ENCODE peak calls at places on chromosomes 11 and 22, in eight cellular contexts. N is IMR-90, A is heart right ventricle, C is choroid plexus epithelial cell, K is HCT116, P is kidney epithelial cell, X is mesothelial cell of epicardium, I is cardiac muscle cell. T is an unnamed sample.
A peak's percentile ranks its signal among the peaks of the same experiment; 100 is the strongest.

GRCh38 chr11:121236115-121237001 is 56.2 kb upstream of the SC5D start:
- DNase-seq in N (no peak), A (no peak), C (peak; percentile 24), K (no peak), P (no peak), X (no peak), I (peak; percentile 15), T (no peak)

GRCh38 chr11:117226388-117227385 is 5.2 kb downstream of the PCSK7 start:
- DNase-seq in N (peak; percentile 78), A (peak; percentile 58), C (peak; percentile 88), K (peak; percentile 65), P (peak; percentile 37), X (no peak), I (peak; percentile 89), T (peak; percentile 35)

GRCh38 chr11:396511-396947 is 2.5 kb downstream of the PKP3 start:
- DNase-seq in N (no peak), A (no peak), C (peak; percentile 36), K (no peak), P (no peak), X (no peak), I (peak; percentile 42), T (no peak)

GRCh38 chr11:6474423-6474792 is 667 bp upstream of the TRIM3 start:
- DNase-seq in N (no peak), A (no peak), C (no peak), K (no peak), P (no peak), X (no peak), I (no peak), T (no peak)

GRCh38 chr11:127943763-127944162 is 643.6 kb downstream of the ETS1 start:
- DNase-seq in N (no peak), A (no peak), C (no peak), K (no peak), P (no peak), X (no peak), I (no peak), T (no peak)

GRCh38 chr11:102309621-102310541 is 7.4 kb upstream of the BIRC3 start:
- DNase-seq in N (no peak), A (no peak), C (no peak), K (no peak), P (no peak), X (no peak), I (no peak), T (no peak)

GRCh38 chr11:61974766-61975631 is 7.6 kb upstream of the FTH1 start:
- DNase-seq in N (no peak), A (no peak), C (no peak), K (no peak), P (no peak), X (no peak), I (peak; percentile 21), T (no peak)

GRCh38 chr11:63839508-63840355 is 822 bp downstream of the MARK2 start:
- DNase-seq in N (no peak), A (peak; percentile 30), C (peak; percentile 17), K (no peak), P (no peak), X (no peak), I (no peak), T (peak; percentile 29)

GRCh38 chr11:64015935-64016468 is 19.7 kb upstream of the FLRT1 start:
- DNase-seq in N (no peak), A (no peak), C (no peak), K (no peak), P (no peak), X (no peak), I (no peak), T (no peak)

GRCh38 chr11:116373107-116373506 is 399.7 kb downstream of the BUD13 start:
- DNase-seq in N (no peak), A (no peak), C (no peak), K (no peak), P (no peak), X (no peak), I (no peak), T (no peak)

GRCh38 chr11:342328-342727 is 21.7 kb upstream of the IFITM3 start:
- DNase-seq in N (no peak), A (no peak), C (no peak), K (no peak), P (no peak), X (no peak), I (no peak), T (no peak)

GRCh38 chr11:113384551-113384950 is 3.0 kb upstream of the ANKK1 start:
- DNase-seq in N (peak; percentile 96), A (no peak), C (peak; percentile 89), K (no peak), P (peak; percentile 82), X (no peak), I (peak; percentile 94), T (no peak)

GRCh38 chr11:68329496-68329895 is 17.1 kb downstream of the LRP5 start:
- DNase-seq in N (no peak), A (no peak), C (no peak), K (no peak), P (no peak), X (no peak), I (no peak), T (no peak)

GRCh38 chr22:23828800-23829680 is 9.8 kb downstream of the DERL3 start:
- DNase-seq in N (no peak), A (peak; percentile 54), C (no peak), K (no peak), P (no peak), X (no peak), I (no peak), T (no peak)

GRCh38 chr11:47442514-47442913 is 6.4 kb downstream of the RAPSN start:
- DNase-seq in N (no peak), A (peak; percentile 68), C (no peak), K (no peak), P (no peak), X (no peak), I (no peak), T (no peak)

GRCh38 chr22:31526275-31526674 is 29.9 kb downstream of the SFI1 start:
- DNase-seq in N (no peak), A (no peak), C (no peak), K (no peak), P (no peak), X (no peak), I (no peak), T (no peak)

GRCh38 chr11:103924166-103925013 is 112.0 kb upstream of the DDI1 start:
- DNase-seq in N (peak; percentile 27), A (no peak), C (peak; percentile 54), K (no peak), P (no peak), X (no peak), I (no peak), T (no peak)

GRCh38 chr11:103926990-103927389 is 109.5 kb upstream of the DDI1 start:
- DNase-seq in N (no peak), A (no peak), C (no peak), K (no peak), P (no peak), X (no peak), I (no peak), T (no peak)

GRCh38 chr11:103929168-103929903 is 107.1 kb upstream of the DDI1 start:
- DNase-seq in N (no peak), A (no peak), C (no peak), K (no peak), P (no peak), X (no peak), I (no peak), T (no peak)

GRCh38 chr11:103927535-103927934 is 108.9 kb upstream of the DDI1 start:
- DNase-seq in N (peak; percentile 58), A (no peak), C (peak; percentile 77), K (no peak), P (no peak), X (no peak), I (peak; percentile 67), T (no peak)

GRCh38 chr11:103928040-103928555 is 108.3 kb upstream of the DDI1 start:
- DNase-seq in N (no peak), A (no peak), C (peak; percentile 26), K (no peak), P (no peak), X (no peak), I (no peak), T (no peak)
- TF ChIP-seq CTCF in N (no peak), A (no peak), C (no peak), K (no peak), P (no peak), X (no peak), I (no peak), T (no peak)

GRCh38 chr11:7536102-7536501 is 22.3 kb downstream of the PPFIBP2 start:
- DNase-seq in N (no peak), A (no peak), C (no peak), K (no peak), P (no peak), X (no peak), I (no peak), T (peak; percentile 60)
- TF ChIP-seq CTCF in N (no peak), A (no peak), C (peak; percentile 18), K (no peak), P (peak; percentile 32), X (no peak), I (no peak), T (no peak)

GRCh38 chr11:4932751-4933150 is 8.6 kb upstream of the OR51G1 start:
- DNase-seq in N (no peak), A (no peak), C (no peak), K (no peak), P (no peak), X (no peak), I (no peak), T (no peak)
- TF ChIP-seq CTCF in N (no peak), A (no peak), C (no peak), K (no peak), P (no peak), X (no peak), I (no peak), T (no peak)

GRCh38 chr22:37549704-37550059 is 10.6 kb upstream of the CDC42EP1 start:
- DNase-seq in N (peak; percentile 50), A (no peak), C (peak; percentile 57), K (no peak), P (no peak), X (no peak), I (peak; percentile 79), T (peak; percentile 72)
- TF ChIP-seq CTCF in N (peak; percentile 48), A (no peak), C (peak; percentile 47), K (no peak), P (peak; percentile 68), X (no peak), I (peak; percentile 54), T (peak; percentile 25)

T was measured in Calu3.